ENCODE peak calls at places on chromosomes 13 and 19, in six cellular contexts. L is CD4-positive, CD25-positive, alpha-beta regulatory T cell; R is IMR-90; N is kidney; O is tibial nerve; J is breast epithelium. F is an unnamed sample.
A peak's percentile ranks its signal among the peaks of the same experiment; 100 is the strongest.

GRCh38 chr13:107203146-107203847 is 635.4 kb upstream of the ARGLU1 start:
- DNase-seq in R (no peak), N (no peak), O (no peak), L (no peak), J (no peak), F (no peak)

GRCh38 chr19:33740811-33741396 is 55.8 kb upstream of the KCTD15 start:
- DNase-seq in R (peak; percentile 38), O (no peak), L (no peak), N (no peak), J (no peak), F (peak; percentile 5)

GRCh38 chr19:55253842-55254624 is 4.8 kb downstream of the PPP6R1 start:
- DNase-seq in O (no peak), R (no peak), L (peak; percentile 46), N (peak; percentile 76), J (no peak), F (no peak)

GRCh38 chr13:59880468-59880867 is 283.3 kb downstream of the DIAPH3 start:
- DNase-seq in O (no peak), L (no peak), J (no peak), R (peak; percentile 28), N (no peak), F (peak; percentile 68)

GRCh38 chr19:23906835-23907234 is 7.9 kb upstream of the ZNF726 start:
- DNase-seq in L (no peak), R (no peak), N (no peak), O (no peak), J (no peak), F (no peak)

GRCh38 chr13:112729408-112729807 is 39.6 kb downstream of the ATP11A start:
- DNase-seq in L (no peak), R (no peak), N (peak; percentile 58), O (no peak), J (no peak), F (no peak)

GRCh38 chr19:18961767-18962423 is 20.9 kb upstream of the HOMER3 start:
- DNase-seq in O (no peak), N (no peak), J (no peak), R (no peak), L (no peak), F (no peak)

GRCh38 chr13:67278230-67278629 is 48.1 kb upstream of the PCDH9 start:
- DNase-seq in O (no peak), N (no peak), R (peak; percentile 85), J (no peak), L (no peak), F (no peak)

GRCh38 chr19:23817519-23817918 is 58.8 kb upstream of the ZNF681 start:
- DNase-seq in L (peak; percentile 5), N (no peak), O (no peak), R (peak; percentile 4), J (no peak), F (peak; percentile 25)

GRCh38 chr13:24842533-24843278 is 78.7 kb downstream of the RNF17 start:
- DNase-seq in L (no peak), N (no peak), J (no peak), O (no peak), R (no peak), F (peak; percentile 59)

GRCh38 chr13:46738055-46738454 is 58.9 kb downstream of the ESD start:
- DNase-seq in O (no peak), N (no peak), L (no peak), R (peak; percentile 28), J (no peak), F (no peak)

GRCh38 chr13:21326155-21327030 is 132.7 kb downstream of the ZDHHC20 start:
- DNase-seq in N (no peak), L (no peak), O (no peak), J (no peak), R (peak; percentile 46), F (peak; percentile 57)

GRCh38 chr13:112451512-112452379 is 75.6 kb downstream of the SPACA7 start:
- DNase-seq in J (no peak), O (no peak), L (no peak), R (no peak), N (no peak), F (no peak)

GRCh38 chr13:109479991-109480696 is 306.2 kb downstream of the IRS2 start:
- DNase-seq in O (no peak), J (no peak), N (no peak), L (no peak), R (peak; percentile 40), F (peak; percentile 22)

GRCh38 chr19:16142032-16142580 is 1.4 kb upstream of the HSH2D start:
- DNase-seq in R (no peak), O (no peak), J (no peak), N (no peak), L (no peak), F (no peak)

GRCh38 chr13:48370815-48371214 is 42.1 kb downstream of the LPAR6 start:
- DNase-seq in L (no peak), O (no peak), N (no peak), J (no peak), R (no peak), F (no peak)

GRCh38 chr19:35500611-35501010 is 10.3 kb upstream of the KRTDAP start:
- DNase-seq in R (no peak), L (no peak), J (no peak), O (no peak), N (no peak), F (no peak)

GRCh38 chr19:35498220-35498619 is 8.0 kb upstream of the KRTDAP start:
- DNase-seq in R (no peak), J (no peak), N (no peak), L (no peak), O (no peak), F (no peak)

GRCh38 chr19:35498984-35499383 is 8.7 kb upstream of the KRTDAP start:
- DNase-seq in R (no peak), O (no peak), L (no peak), N (no peak), J (no peak), F (no peak)

GRCh38 chr19:35502751-35503150 is 10.7 kb downstream of the DMKN start:
- DNase-seq in O (no peak), N (no peak), L (no peak), J (no peak), R (no peak), F (no peak)

GRCh38 chr19:35501684-35502083 is 11.4 kb upstream of the KRTDAP start:
- DNase-seq in N (no peak), O (no peak), R (no peak), J (no peak), L (no peak), F (no peak)
- H3K36me3 ChIP-seq in N (no peaks in the 10 kb centered on the region), O (no peaks in the 10 kb centered on the region), R (no peaks in the 10 kb centered on the region), J (no peaks in the 10 kb centered on the region), L (no peaks in the 10 kb centered on the region), F (peaks cover 25% of the 10 kb centered on the region)

GRCh38 chr19:51706296-51706695 is 13.2 kb downstream of the SPACA6 start:
- DNase-seq in O (no peak), J (no peak), R (no peak), L (no peak), N (no peak), F (no peak)
- H3K36me3 ChIP-seq in O (peaks cover 28% of the 10 kb centered on the region), J (no peaks in the 10 kb centered on the region), R (peaks cover 41% of the 10 kb centered on the region), L (no peaks in the 10 kb centered on the region), N (peaks cover 2% of the 10 kb centered on the region), F (peaks cover 8% of the 10 kb centered on the region)

DNA sequence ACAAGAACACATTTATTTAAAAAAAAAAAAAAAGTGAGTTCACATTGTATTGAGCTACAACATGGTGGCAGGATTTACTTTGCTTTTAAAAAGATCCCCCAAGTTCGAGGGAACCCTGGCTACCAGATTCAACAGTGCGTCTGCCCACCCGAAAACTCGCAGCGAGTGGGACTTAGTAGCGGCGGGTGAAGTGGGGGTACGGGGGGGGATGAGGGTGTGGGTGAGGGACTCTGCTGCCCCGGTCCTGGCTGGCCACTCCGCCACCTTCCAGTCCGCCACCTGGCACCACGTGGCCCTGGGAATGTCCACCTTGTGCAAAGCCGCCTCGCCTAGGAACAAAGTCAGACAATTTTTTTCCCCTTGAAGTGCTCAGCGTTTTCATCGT is 19.3 kb upstream of the TINCR start:
- DNase-seq in L (no peak), O (no peak), N (peak; percentile 57), J (no peak), R (no peak), F (no peak)
- H3K36me3 ChIP-seq in L (peaks cover 50% of the 10 kb centered on the region), O (peaks cover 93% of the 10 kb centered on the region), N (peaks cover 33% of the 10 kb centered on the region), J (peaks cover 6% of the 10 kb centered on the region), R (peaks cover 57% of the 10 kb centered on the region), F (peaks cover 19% of the 10 kb centered on the region)

GRCh38 chr19:47758433-47758784 is 13.1 kb downstream of the NOP53 start:
- DNase-seq in N (no peak), L (no peak), O (no peak), J (no peak), R (no peak), F (no peak)
- H3K36me3 ChIP-seq in N (peaks cover 10% of the 10 kb centered on the region), L (peaks cover 46% of the 10 kb centered on the region), O (peaks cover 72% of the 10 kb centered on the region), J (peaks cover 24% of the 10 kb centered on the region), R (peaks cover 53% of the 10 kb centered on the region), F (peaks cover 32% of the 10 kb centered on the region)